ENCODE peak calls at places on chromosomes 11 and 22, in seven cellular contexts. B is tibial artery; K is aorta; W is CD8-positive, alpha-beta memory T cell; I is fibroblast of lung; N is astrocyte; H is cardiac muscle cell. C is an unnamed sample. For H3K36me3, the result is how much of the 10 kb centered on the place peaks cover.

GRCh38 chr11:94602430-94603372 is 35.5 kb downstream of the PIWIL4 start:
- DNase-seq in B (no peak), K (peak), W (no peak), I (peak), N (peak), H (peak), C (peak)

GRCh38 chr11:124837491-124837856 is 27.8 kb upstream of the ROBO3 start:
- DNase-seq in B (no peak), K (no peak), W (no peak), I (peak), N (peak), H (peak), C (peak)

GRCh38 chr11:35088226-35088625 is 50.7 kb upstream of the CD44 start:
- DNase-seq in B (no peak), K (no peak), W (no peak), I (no peak), N (no peak), H (no peak), C (no peak)

GRCh38 chr11:85886089-85887056 is 31.2 kb downstream of the CCDC83 start:
- DNase-seq in B (no peak), K (no peak), W (no peak), I (peak), N (peak), H (no peak), C (no peak)

GRCh38 chr22:40006641-40007040 is 11.9 kb downstream of the FAM83F start:
- DNase-seq in B (no peak), K (peak), W (no peak), I (no peak), N (no peak), H (no peak), C (no peak)

GRCh38 chr11:113904379-113905101 is at the start of gene HTR3B:
- DNase-seq in B (no peak), K (no peak), W (no peak), I (no peak), N (no peak), H (no peak), C (no peak)

GRCh38 chr11:36512016-36512415 is 1.9 kb upstream of the TRAF6 start:
- DNase-seq in B (no peak), K (no peak), W (no peak), I (no peak), N (no peak), H (no peak), C (no peak)

GRCh38 chr11:119167933-119168332 is 592 bp upstream of the NLRX1 start:
- DNase-seq in B (no peak), K (no peak), W (no peak), I (peak), N (no peak), H (no peak), C (no peak)

GRCh38 chr11:68498903-68499883 is 38.6 kb downstream of the PPP6R3 start:
- DNase-seq in B (no peak), K (no peak), W (no peak), I (no peak), N (no peak), H (no peak), C (no peak)

GRCh38 chr11:70788247-70789022 is 390.1 kb downstream of the CTTN start:
- DNase-seq in B (no peak), K (peak), W (no peak), I (peak), N (peak), H (no peak), C (peak)

GRCh38 chr11:84465040-84465439 is 1162.1 kb downstream of the DLG2 start:
- DNase-seq in B (no peak), K (no peak), W (no peak), I (peak), N (peak), H (no peak), C (no peak)

GRCh38 chr11:4619514-4619913 is 11.5 kb upstream of the TRIM68 start:
- DNase-seq in B (no peak), K (no peak), W (no peak), I (no peak), N (no peak), H (no peak), C (no peak)

GRCh38 chr11:74288161-74288560 is 23.3 kb downstream of the P4HA3 start:
- DNase-seq in B (no peak), K (no peak), W (no peak), I (peak), N (peak), H (no peak), C (peak)

GRCh38 chr22:17777005-17777716 is 2.9 kb upstream of the BID start:
- DNase-seq in B (no peak), K (no peak), W (peak), I (no peak), N (no peak), H (no peak), C (no peak)

GRCh38 chr11:120254788-120255518 is 15.0 kb downstream of the POU2F3 start:
- DNase-seq in B (no peak), K (no peak), W (no peak), I (no peak), N (no peak), H (no peak), C (no peak)

GRCh38 chr11:11279956-11280689 is 72.9 kb downstream of the CSNK2A3 start:
- DNase-seq in B (no peak), K (no peak), W (no peak), I (peak), N (no peak), H (no peak), C (peak)

GRCh38 chr22:23147632-23148387 is 2.5 kb downstream of the RAB36 start:
- DNase-seq in B (no peak), K (no peak), W (no peak), I (peak), N (peak), H (no peak), C (no peak)

GRCh38 chr11:102384419-102385052 is 37.5 kb downstream of the BIRC2 start:
- DNase-seq in B (no peak), K (no peak), W (no peak), I (no peak), N (no peak), H (no peak), C (no peak)

GRCh38 chr11:133928628-133929059 is 28.1 kb downstream of the IGSF9B start:
- DNase-seq in B (no peak), K (no peak), W (peak), I (peak), N (no peak), H (no peak), C (no peak)

GRCh38 chr22:46149998-46150549 is at the start of gene PPARA:
- DNase-seq in B (peak), K (peak), W (peak), I (peak), N (peak), H (peak), C (peak)

GRCh38 chr11:110093407-110094297 is 460 bp downstream of the ZC3H12C start:
- DNase-seq in B (peak), K (peak), W (no peak), I (peak), N (peak), H (peak), C (peak)

GRCh38 chr11:110094298-110095073 is 1.3 kb downstream of the ZC3H12C start:
- DNase-seq in B (no peak), K (no peak), W (no peak), I (no peak), N (no peak), H (no peak), C (no peak)

GRCh38 chr11:110097459-110098012 is 4.3 kb downstream of the ZC3H12C start:
- DNase-seq in B (no peak), K (no peak), W (no peak), I (peak), N (no peak), H (no peak), C (no peak)

GRCh38 chr11:110096369-110096976 is 3.3 kb downstream of the ZC3H12C start:
- DNase-seq in B (no peak), K (no peak), W (no peak), I (no peak), N (no peak), H (no peak), C (no peak)

GRCh38 chr11:110095554-110095953 is 2.4 kb downstream of the ZC3H12C start:
- DNase-seq in B (no peak), K (no peak), W (no peak), I (peak), N (no peak), H (no peak), C (no peak)
- H3K36me3 ChIP-seq in B (under half), K (under half), W (under half), I (under half), N (under half), H (under half), C (under half)

GRCh38 chr11:1862588-1863351 is 9.9 kb downstream of the LSP1 start:
- DNase-seq in B (no peak), K (peak), W (no peak), I (peak), N (peak), H (no peak), C (no peak)

GRCh38 chr11:1864216-1864615 is 11.3 kb downstream of the LSP1 start:
- DNase-seq in B (no peak), K (peak), W (no peak), I (peak), N (no peak), H (no peak), C (no peak)

GRCh38 chr11:1864831-1865665 is 12.2 kb downstream of the LSP1 start:
- DNase-seq in B (peak), K (peak), W (no peak), I (no peak), N (no peak), H (no peak), C (no peak)

GRCh38 chr11:1861435-1862411 is 8.8 kb downstream of the LSP1 start:
- DNase-seq in B (no peak), K (no peak), W (no peak), I (no peak), N (no peak), H (no peak), C (no peak)

GRCh38 chr11:1863352-1864215 is 10.7 kb downstream of the LSP1 start:
- DNase-seq in B (peak), K (peak), W (no peak), I (peak), N (peak), H (peak), C (peak)
- H3K4me3 ChIP-seq in B (peak), K (no peak), W (no peak), I (no peak), N (no peak), H (no peak), C (no peak)

GRCh38 chr11:43898574-43898973 is 17.9 kb downstream of the ALKBH3 start:
- DNase-seq in B (no peak), K (no peak), W (no peak), I (no peak), N (no peak), H (no peak), C (no peak)
- H3K36me3 ChIP-seq in B (half or more), K (under half), W (under half), I (under half), N (under half), H (under half), C (half or more)

DNA sequence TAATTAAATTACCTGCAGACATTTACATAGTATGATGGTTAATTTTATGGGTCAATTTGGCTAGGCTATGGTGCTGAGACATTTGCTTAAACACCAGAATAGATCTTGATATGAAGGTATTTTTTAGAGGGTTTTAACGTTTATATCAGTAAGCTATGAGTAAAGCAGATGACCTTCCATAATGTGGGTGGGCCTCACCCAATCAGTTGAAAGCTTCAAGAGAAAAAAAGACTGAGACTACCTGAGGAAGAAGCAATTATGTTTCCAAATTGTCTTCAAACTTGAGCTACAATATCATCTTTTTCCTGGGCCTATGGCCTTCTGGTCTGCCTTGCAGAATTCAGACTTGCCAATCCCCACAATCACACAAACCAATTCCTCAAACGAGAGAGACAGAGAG is 498.8 kb upstream of the API5 start:
- DNase-seq in B (no peak), K (no peak), W (no peak), I (no peak), N (no peak), H (no peak), C (no peak)
- H3K4me3 ChIP-seq in B (no peak), K (no peak), W (no peak), I (no peak), N (no peak), H (no peak), C (no peak)

DNA sequence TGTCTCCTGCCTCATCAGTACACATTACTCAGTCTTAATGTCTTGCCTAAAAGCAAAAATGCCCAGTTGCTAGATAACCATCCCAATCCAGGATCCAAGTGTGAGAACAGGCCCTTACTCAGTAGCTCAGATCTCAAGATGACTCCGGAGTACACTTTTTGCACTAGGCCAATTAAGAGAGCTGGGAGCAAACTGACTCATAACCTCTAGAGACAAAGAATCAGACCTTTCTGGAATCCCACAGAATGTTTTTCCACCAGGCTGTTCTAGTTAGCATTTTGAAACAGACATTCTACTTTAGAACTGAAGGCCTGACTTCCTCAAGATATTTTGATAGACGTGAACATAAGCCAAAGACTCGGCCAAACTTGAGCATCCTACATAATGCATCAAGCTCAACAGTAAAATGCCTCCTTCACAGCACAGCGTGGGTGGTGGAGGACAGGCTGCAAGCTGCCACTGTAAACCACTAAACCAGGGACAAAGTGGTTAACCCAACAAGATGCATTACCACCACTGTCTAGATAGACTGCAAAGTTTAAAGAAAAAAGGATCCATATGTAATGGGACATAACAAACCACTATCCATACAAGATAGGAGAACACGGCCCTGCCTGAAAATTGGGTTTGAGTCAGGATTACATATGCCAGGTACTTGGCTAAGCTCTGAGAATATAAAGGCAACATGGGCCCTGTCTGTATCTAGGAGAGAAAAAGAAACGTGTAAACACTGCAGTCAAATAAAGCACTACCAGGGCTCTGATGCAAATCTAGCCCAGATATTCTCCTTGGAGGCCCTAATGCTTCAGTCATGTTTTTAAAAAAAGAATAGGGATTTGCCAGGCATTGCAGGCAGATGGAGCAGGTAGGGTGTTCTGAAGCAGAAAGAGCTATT is 48.3 kb downstream of the MYH9 start:
- DNase-seq in B (no peak), K (no peak), W (no peak), I (peak), N (peak), H (no peak), C (no peak)
- H3K36me3 ChIP-seq in B (half or more), K (under half), W (half or more), I (under half), N (half or more), H (under half), C (half or more)

DNA sequence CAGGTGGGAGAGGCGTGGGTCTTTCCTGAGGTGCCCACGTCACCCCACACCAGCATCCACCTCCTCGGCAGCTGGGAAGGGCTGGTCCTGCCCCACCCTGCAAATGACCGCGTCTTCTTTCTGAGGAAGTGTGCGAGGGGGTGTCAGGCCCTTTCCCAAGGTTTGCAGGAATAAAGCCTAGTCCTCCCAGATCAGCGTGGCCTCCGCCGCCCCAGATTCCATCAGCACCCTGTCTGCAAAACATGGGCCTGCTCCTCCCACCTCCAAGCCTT is 14.4 kb upstream of the SLC39A13 start:
- DNase-seq in B (peak), K (no peak), W (no peak), I (no peak), N (no peak), H (no peak), C (no peak)
- H3K4me3 ChIP-seq in B (no peak), K (no peak), W (peak), I (no peak), N (no peak), H (no peak), C (no peak)

GRCh38 chr11:69649576-69649900 is 8.6 kb downstream of the CCND1 start:
- DNase-seq in B (no peak), K (peak), W (no peak), I (no peak), N (no peak), H (no peak), C (no peak)

GRCh38 chr11:69648679-69649575 is 8.0 kb downstream of the CCND1 start:
- DNase-seq in B (peak), K (peak), W (no peak), I (no peak), N (no peak), H (no peak), C (no peak)

GRCh38 chr11:69650081-69650831 is 9.3 kb downstream of the CCND1 start:
- DNase-seq in B (no peak), K (peak), W (no peak), I (no peak), N (no peak), H (no peak), C (no peak)

GRCh38 chr11:69651834-69652620 is 11.1 kb downstream of the CCND1 start:
- DNase-seq in B (peak), K (peak), W (no peak), I (no peak), N (no peak), H (no peak), C (no peak)

DNA sequence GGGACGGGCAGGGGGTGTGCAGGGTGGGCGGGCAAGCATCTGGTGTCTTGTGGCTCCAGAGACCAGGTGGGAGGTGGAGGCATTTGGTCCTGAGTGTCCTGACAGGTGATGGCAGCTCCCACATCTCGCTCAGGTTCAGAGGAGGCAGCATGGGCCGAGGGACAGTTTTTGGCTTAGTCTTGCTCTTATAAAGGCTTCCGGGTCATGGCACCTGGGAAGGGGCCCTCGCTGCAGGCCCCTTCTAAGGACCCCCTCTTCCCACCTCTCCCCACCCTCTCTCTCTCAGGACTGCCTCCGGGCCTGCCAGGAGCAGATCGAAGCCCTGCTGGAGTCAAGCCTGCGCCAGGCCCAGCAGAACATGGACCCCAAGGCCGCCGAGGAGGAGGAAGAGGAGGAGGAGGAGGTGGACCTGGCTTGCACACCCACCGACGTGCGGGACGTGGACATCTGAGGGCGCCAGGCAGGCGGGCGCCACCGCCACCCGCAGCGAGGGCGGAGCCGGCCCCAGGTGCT is 9.9 kb downstream of the CCND1 start:
- DNase-seq in B (no peak), K (peak), W (no peak), I (no peak), N (no peak), H (no peak), C (no peak)
- H3K36me3 ChIP-seq in B (half or more), K (under half), W (under half), I (half or more), N (half or more), H (under half), C (half or more)

C was measured in SJSA1.